ENCODE peak calls at places on chromosomes 2 and 18, in six cellular contexts. B, D, X, O, W and M are unnamed samples.

GRCh38 chr18:54558609-54559585 is 32.1 kb upstream of the DYNAP start:
- DNase-seq in D (peak; percentile 37), W (no peak), O (no peak), X (no peak), B (peak; percentile 7), M (no peak)

GRCh38 chr2:101476605-101477208 is 1.8 kb upstream of the RFX8 start:
- DNase-seq in O (no peak), W (no peak), X (no peak), D (no peak), B (no peak), M (no peak)

GRCh38 chr2:137938204-137938603 is 26.1 kb upstream of the HNMT start:
- DNase-seq in W (no peak), O (no peak), X (no peak), D (no peak), B (no peak), M (no peak)

GRCh38 chr2:25056391-25056821 is 14.5 kb downstream of the EFR3B start:
- DNase-seq in W (no peak), X (no peak), B (no peak), O (no peak), D (no peak), M (no peak)

GRCh38 chr2:123738643-123739042 is 286.4 kb upstream of the CNTNAP5 start:
- DNase-seq in D (no peak), O (no peak), X (no peak), B (no peak), W (no peak), M (no peak)

GRCh38 chr18:42534313-42534712 is 579.3 kb downstream of the PIK3C3 start:
- DNase-seq in D (no peak), X (no peak), B (no peak), W (no peak), O (peak; percentile 19), M (no peak)

GRCh38 chr2:100272848-100273329 is 49.4 kb downstream of the LONRF2 start:
- DNase-seq in W (no peak), X (no peak), O (no peak), B (no peak), D (no peak), M (no peak)

GRCh38 chr2:85420743-85421705 is 2.5 kb downstream of the SH2D6 start:
- DNase-seq in X (peak; percentile 92), B (peak; percentile 73), O (peak; percentile 86), W (peak; percentile 87), D (peak; percentile 93), M (peak; percentile 89)

GRCh38 chr18:76620326-76620813 is 125.3 kb upstream of the ZNF516 start:
- DNase-seq in B (no peak), D (peak; percentile 34), O (no peak), W (no peak), X (peak; percentile 30), M (peak; percentile 27)

GRCh38 chr2:54657664-54658083 is 65.8 kb upstream of the EML6 start:
- DNase-seq in O (no peak), X (peak; percentile 25), W (no peak), D (peak; percentile 79), B (peak; percentile 35), M (no peak)

GRCh38 chr2:212052412-212053159 is 486.0 kb downstream of the ERBB4 start:
- DNase-seq in X (no peak), B (no peak), O (no peak), D (no peak), W (no peak), M (no peak)

GRCh38 chr18:6414118-6414722 is 491 bp downstream of the L3MBTL4 start:
- DNase-seq in D (no peak), O (peak; percentile 15), W (no peak), X (peak; percentile 9), B (no peak), M (peak; percentile 82)

GRCh38 chr2:226758886-226759660 is 40.5 kb downstream of the IRS1 start:
- DNase-seq in O (no peak), W (no peak), D (no peak), B (no peak), X (no peak), M (no peak)

GRCh38 chr18:76445741-76446232 is 49.3 kb downstream of the ZNF516 start:
- DNase-seq in X (no peak), D (no peak), O (no peak), B (no peak), W (no peak), M (no peak)

GRCh38 chr2:29725610-29726009 is 195.8 kb downstream of the ALK start:
- DNase-seq in O (no peak), D (no peak), W (no peak), X (no peak), B (peak; percentile 81), M (no peak)

GRCh38 chr18:31430072-31430471 is 17.5 kb upstream of the DSG3 start:
- DNase-seq in O (no peak), X (no peak), B (no peak), D (no peak), W (no peak), M (no peak)